ENCODE peak calls at places on chromosomes 2 and 18, in eight cellular contexts. One of them, this sample, is unnamed.

GRCh38 chr2:17124575-17125318 is 393.5 kb downstream of the RAD51AP2 start:
- DNase-seq in endodermal cell: no peak
- DNase-seq in D721Med: no peak
- DNase-seq in cardiac septum: no peak
- DNase-seq in ACHN: no peak
- DNase-seq in tibial nerve: no peak
- DNase-seq in RPMI7951: no peak
- DNase-seq in left ventricle myocardium inferior: no peak
- DNase-seq in this sample: no peak

GRCh38 chr2:209633911-209634310 is 137.7 kb upstream of the UNC80 start:
- DNase-seq in RPMI7951: no peak
- DNase-seq in endodermal cell: no peak
- DNase-seq in tibial nerve: no peak
- DNase-seq in left ventricle myocardium inferior: no peak
- DNase-seq in ACHN: no peak
- DNase-seq in D721Med: no peak
- DNase-seq in cardiac septum: no peak
- DNase-seq in this sample: no peak

GRCh38 chr2:10287766-10288165 is 14.9 kb upstream of the HPCAL1 start:
- DNase-seq in tibial nerve: no peak
- DNase-seq in RPMI7951: no peak
- DNase-seq in ACHN: no peak
- DNase-seq in D721Med: no peak
- DNase-seq in endodermal cell: no peak
- DNase-seq in cardiac septum: peak; percentile 20
- DNase-seq in left ventricle myocardium inferior: no peak
- DNase-seq in this sample: no peak

GRCh38 chr2:21023419-21024181 is 20.3 kb downstream of the APOB start:
- DNase-seq in ACHN: no peak
- DNase-seq in RPMI7951: no peak
- DNase-seq in tibial nerve: no peak
- DNase-seq in cardiac septum: no peak
- DNase-seq in D721Med: no peak
- DNase-seq in endodermal cell: no peak
- DNase-seq in left ventricle myocardium inferior: no peak
- DNase-seq in this sample: no peak

GRCh38 chr2:44267269-44268258 is 7.7 kb upstream of the SLC3A1 start:
- DNase-seq in ACHN: no peak
- DNase-seq in endodermal cell: no peak
- DNase-seq in tibial nerve: no peak
- DNase-seq in D721Med: no peak
- DNase-seq in cardiac septum: no peak
- DNase-seq in left ventricle myocardium inferior: no peak
- DNase-seq in RPMI7951: peak; percentile 55
- DNase-seq in this sample: no peak

GRCh38 chr18:39938678-39939077 is 2016.4 kb upstream of the PIK3C3 start:
- DNase-seq in RPMI7951: no peak
- DNase-seq in ACHN: no peak
- DNase-seq in left ventricle myocardium inferior: no peak
- DNase-seq in D721Med: no peak
- DNase-seq in tibial nerve: no peak
- DNase-seq in cardiac septum: no peak
- DNase-seq in endodermal cell: no peak
- DNase-seq in this sample: no peak

GRCh38 chr18:30713299-30713698 is 329.2 kb downstream of the DSC3 start:
- DNase-seq in tibial nerve: no peak
- DNase-seq in cardiac septum: no peak
- DNase-seq in left ventricle myocardium inferior: no peak
- DNase-seq in ACHN: no peak
- DNase-seq in RPMI7951: no peak
- DNase-seq in D721Med: no peak
- DNase-seq in endodermal cell: no peak
- DNase-seq in this sample: no peak

GRCh38 chr2:233447506-233448219 is 93.4 kb downstream of the DGKD start:
- DNase-seq in ACHN: no peak
- DNase-seq in endodermal cell: peak; percentile 46
- DNase-seq in tibial nerve: no peak
- DNase-seq in cardiac septum: peak; percentile 59
- DNase-seq in D721Med: no peak
- DNase-seq in left ventricle myocardium inferior: no peak
- DNase-seq in RPMI7951: no peak
- DNase-seq in this sample: peak; percentile 27

This sample was measured in lower lobe of right lung.